ENCODE peak calls at places on chromosomes 5 and 9, in eight cellular contexts. G is heart left ventricle, C is tibial artery, Q is BJ, B is endothelial cell of umbilical vein, X is ascending aorta, R is fibroblast of mammary gland, I is OCI-LY7. Y is an unnamed sample.

GRCh38 chr9:129194222-129194621 is 16.2 kb upstream of the IER5L start:
- DNase-seq in I (no peak), R (no peak), G (no peak), X (no peak), Q (no peak), B (no peak), C (no peak), Y (no peak)

GRCh38 chr5:53038196-53038847 is 49.2 kb downstream of the ITGA2 start:
- DNase-seq in G (no peak), X (no peak), R (no peak), C (no peak), I (no peak), Q (no peak), B (peak), Y (no peak)

GRCh38 chr5:12865529-12865928 is 961.3 kb upstream of the CTNND2 start:
- DNase-seq in X (no peak), Q (no peak), B (no peak), G (no peak), R (no peak), I (no peak), C (no peak), Y (no peak)

GRCh38 chr9:136202449-136203405 is 2.2 kb downstream of the LHX3 start:
- DNase-seq in C (no peak), I (no peak), X (no peak), Q (no peak), B (no peak), R (no peak), G (no peak), Y (no peak)

GRCh38 chr5:143396353-143396940 is 7.0 kb downstream of the NR3C1 start:
- DNase-seq in R (peak), Q (no peak), G (no peak), C (no peak), B (peak), I (no peak), X (no peak), Y (no peak)

GRCh38 chr9:34493972-34494535 is 28.7 kb downstream of the ENHO start:
- DNase-seq in X (no peak), B (peak), G (no peak), I (peak), Q (no peak), C (no peak), R (peak), Y (no peak)

GRCh38 chr5:153900703-153901395 is 137.9 kb downstream of the FAM114A2 start:
- DNase-seq in Q (peak), G (no peak), C (no peak), R (peak), B (no peak), I (no peak), X (peak), Y (peak)

GRCh38 chr9:111411266-111411665 is 72.9 kb downstream of the ECPAS start:
- DNase-seq in Q (no peak), X (no peak), R (no peak), G (no peak), C (no peak), B (no peak), I (no peak), Y (no peak)

GRCh38 chr5:151141535-151141934 is 16.0 kb downstream of the ANXA6 start:
- DNase-seq in X (no peak), B (no peak), Q (no peak), I (peak), R (no peak), G (no peak), C (no peak), Y (no peak)

GRCh38 chr9:2385746-2386145 is 235.8 kb upstream of the VLDLR start:
- DNase-seq in I (no peak), X (no peak), Q (no peak), R (no peak), G (no peak), B (no peak), C (no peak), Y (no peak)

GRCh38 chr9:101172671-101173070 is 144.1 kb downstream of the PLPPR1 start:
- DNase-seq in C (no peak), G (no peak), R (no peak), B (no peak), X (no peak), Q (no peak), I (no peak), Y (no peak)

GRCh38 chr5:21711854-21712752 is 1141.0 kb downstream of the CDH12 start:
- DNase-seq in Q (no peak), G (no peak), I (no peak), R (peak), B (no peak), C (no peak), X (no peak), Y (no peak)

GRCh38 chr9:34343090-34343489 is 13.7 kb downstream of the NUDT2 start:
- DNase-seq in I (no peak), Q (no peak), R (peak), B (no peak), C (peak), X (peak), G (no peak), Y (no peak)

GRCh38 chr9:98808411-98808815 is 943 bp downstream of the GALNT12 start:
- DNase-seq in G (no peak), X (no peak), R (no peak), Q (no peak), B (no peak), C (peak), I (no peak), Y (no peak)

GRCh38 chr9:69578026-69578425 is 94.1 kb downstream of the APBA1 start:
- DNase-seq in B (no peak), R (no peak), I (no peak), G (peak), Q (no peak), X (no peak), C (no peak), Y (no peak)

GRCh38 chr9:111959960-111960359 is 63.3 kb downstream of the UGCG start:
- DNase-seq in Q (no peak), I (no peak), G (no peak), B (peak), X (no peak), C (no peak), R (no peak), Y (no peak)

GRCh38 chr5:134110382-134110781 is 4.1 kb upstream of the TCF7 start:
- DNase-seq in Q (no peak), C (no peak), I (no peak), X (no peak), B (no peak), R (no peak), G (no peak), Y (no peak)

GRCh38 chr5:107539726-107540330 is 130.9 kb downstream of the EFNA5 start:
- DNase-seq in X (no peak), G (no peak), C (no peak), Q (no peak), I (no peak), R (no peak), B (no peak), Y (no peak)

GRCh38 chr9:21688108-21689102 is 114.0 kb upstream of the MTAP start:
- DNase-seq in C (no peak), X (no peak), R (peak), I (no peak), Q (no peak), G (no peak), B (peak), Y (no peak)

GRCh38 chr9:36322462-36322861 is 64.2 kb upstream of the GNE start:
- DNase-seq in X (no peak), Q (no peak), I (no peak), R (no peak), B (no peak), C (no peak), G (no peak), Y (no peak)

GRCh38 chr5:142405814-142406395 is 81.1 kb upstream of the SPRY4 start:
- DNase-seq in G (no peak), Q (no peak), B (no peak), X (no peak), R (no peak), C (peak), I (no peak), Y (no peak)

GRCh38 chr9:130368631-130369103 is 76.1 kb upstream of the ASS1 start:
- DNase-seq in C (no peak), X (no peak), I (peak), Q (no peak), G (no peak), R (no peak), B (peak), Y (no peak)
- TF ChIP-seq CTCF in C (no peak), X (no peak), I (peak), Q (no peak), G (no peak), R (no peak), B (no peak), Y (peak)

DNA sequence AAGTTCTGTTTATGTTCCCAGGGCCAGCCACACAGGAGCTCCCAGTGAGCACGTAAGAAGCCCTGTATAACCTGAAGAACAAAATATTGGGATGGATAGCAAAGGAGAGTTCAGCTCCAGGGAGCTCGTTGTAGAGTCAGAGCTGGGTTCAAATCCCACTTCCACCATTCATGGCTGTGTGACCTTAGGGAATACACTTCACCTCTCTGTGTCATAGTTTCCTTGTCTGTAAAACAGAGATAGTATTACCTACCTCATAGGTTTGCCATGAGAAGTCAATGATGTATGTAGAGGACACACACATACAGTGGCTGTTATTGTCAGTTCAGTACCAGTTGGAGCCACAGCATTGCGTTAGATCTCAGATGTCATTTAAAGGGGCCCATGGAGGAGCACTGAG is 67.4 kb downstream of the MACROH2A1 start:
- DNase-seq in X (no peak), Q (no peak), G (no peak), C (no peak), I (no peak), R (no peak), B (no peak), Y (no peak)
- TF ChIP-seq CTCF in X (no peak), Q (no peak), G (no peak), C (no peak), I (no peak), R (no peak), B (no peak), Y (no peak)

DNA sequence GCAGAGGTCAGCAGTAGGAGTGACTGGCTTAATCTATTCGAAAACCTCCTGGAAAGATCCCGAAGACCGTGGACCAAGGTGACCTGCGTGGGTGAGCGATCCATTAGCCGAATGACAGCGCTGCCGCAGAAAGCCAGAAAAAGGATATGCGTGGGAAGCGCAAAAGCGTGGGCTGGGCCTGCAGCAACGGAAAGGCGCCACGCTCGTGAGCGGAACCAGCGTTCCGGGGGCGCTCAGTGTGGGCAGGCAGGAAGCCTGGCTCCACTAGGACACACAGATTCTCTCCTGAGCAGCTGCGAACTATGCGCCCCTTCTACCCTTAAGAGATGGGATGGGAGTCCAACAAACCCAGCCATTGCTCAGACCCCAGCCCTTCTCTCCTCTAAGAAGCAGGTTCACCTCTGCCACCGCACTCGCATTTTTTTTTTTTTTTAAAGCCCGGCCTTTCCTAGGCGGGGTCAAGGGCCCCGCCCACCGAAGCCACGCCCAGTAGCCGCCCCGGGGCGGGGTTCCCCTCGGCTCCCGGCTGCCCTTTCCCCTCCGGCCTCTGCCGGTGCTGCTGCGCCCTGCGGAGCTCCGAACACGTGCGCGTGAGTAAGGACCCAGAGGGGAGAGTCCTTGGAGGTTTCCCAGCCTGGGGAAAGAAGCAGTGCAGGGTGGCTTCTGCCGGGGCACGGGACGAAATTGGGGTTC is 19.8 kb upstream of the MATR3 start:
- DNase-seq in G (peak), Q (no peak), I (peak), C (peak), R (peak), X (peak), B (peak), Y (peak)
- TF ChIP-seq CTCF in G (no peak), Q (no peak), I (peak), C (peak), R (no peak), X (peak), B (no peak), Y (no peak)

GRCh38 chr5:113510836-113511451 is 2.5 kb upstream of the YTHDC2 start:
- DNase-seq in I (peak), R (peak), Q (no peak), C (no peak), G (no peak), X (no peak), B (peak), Y (no peak)
- TF ChIP-seq CTCF in I (peak), R (peak), Q (peak), C (peak), G (peak), X (no peak), B (peak), Y (peak)

GRCh38 chr5:81838307-81838906 is 87.5 kb upstream of the SSBP2 start:
- DNase-seq in B (peak), C (no peak), X (no peak), R (peak), Q (no peak), G (no peak), I (peak), Y (no peak)
- TF ChIP-seq CTCF in B (peak), C (peak), X (peak), R (peak), Q (peak), G (peak), I (peak), Y (peak)

GRCh38 chr5:61653802-61654580 is 321.9 kb downstream of the ZSWIM6 start:
- DNase-seq in R (no peak), G (no peak), C (no peak), B (no peak), Q (no peak), X (no peak), I (no peak), Y (no peak)
- TF ChIP-seq CTCF in R (no peak), G (no peak), C (no peak), B (no peak), Q (no peak), X (no peak), I (no peak), Y (no peak)

Y was measured in AG04450.